ENCODE peak calls at places on chromosomes 12 and 14, in five cellular contexts. R is GM12878, P is upper lobe of right lung, S is caudate nucleus, Y is aorta. U is an unnamed sample.

GRCh38 chr14:70188608-70189540 is at the start of gene SLC8A3:
- DNase-seq in R (no peak), P (peak), S (no peak), Y (peak), U (peak)

GRCh38 chr12:67085699-67086098 is 183.5 kb upstream of the CAND1 start:
- DNase-seq in R (no peak), P (no peak), S (no peak), Y (no peak), U (no peak)

GRCh38 chr12:73731658-73732057 is 806.0 kb upstream of the ATXN7L3B start:
- DNase-seq in R (no peak), P (no peak), S (no peak), Y (no peak), U (no peak)

GRCh38 chr12:66740257-66740656 is 61.4 kb upstream of the GRIP1 start:
- DNase-seq in R (no peak), P (no peak), S (no peak), Y (no peak), U (no peak)

GRCh38 chr14:57982802-57983201 is 116.9 kb upstream of the SLC35F4 start:
- DNase-seq in R (no peak), P (peak), S (no peak), Y (no peak), U (no peak)

GRCh38 chr12:124995200-124995961 is 1.9 kb downstream of the BRI3BP start:
- DNase-seq in R (peak), P (no peak), S (no peak), Y (no peak), U (no peak)

GRCh38 chr12:130683811-130684210 is 32.3 kb downstream of the RIMBP2 start:
- DNase-seq in R (no peak), P (no peak), S (no peak), Y (no peak), U (no peak)

GRCh38 chr12:44876554-44877275 is 600 bp upstream of the NELL2 start:
- DNase-seq in R (no peak), P (peak), S (no peak), Y (peak), U (no peak)

GRCh38 chr14:106459971-106460730 is 933.8 kb downstream of the TMEM121 start:
- DNase-seq in R (no peak), P (no peak), S (no peak), Y (no peak), U (no peak)

GRCh38 chr12:90978117-90978770 is 23.3 kb upstream of the CCER1 start:
- DNase-seq in R (peak), P (no peak), S (no peak), Y (no peak), U (no peak)

GRCh38 chr14:91193069-91193468 is 51.4 kb downstream of the GPR68 start:
- DNase-seq in R (no peak), P (no peak), S (no peak), Y (peak), U (no peak)

GRCh38 chr12:12207746-12208145 is 59.1 kb downstream of the LRP6 start:
- DNase-seq in R (no peak), P (no peak), S (no peak), Y (no peak), U (no peak)

GRCh38 chr12:43309845-43310405 is 242.1 kb downstream of the ADAMTS20 start:
- DNase-seq in R (no peak), P (no peak), S (no peak), Y (no peak), U (no peak)

GRCh38 chr14:102086346-102086971 is 385 bp downstream of the HSP90AA1 start:
- DNase-seq in R (no peak), P (no peak), S (no peak), Y (peak), U (no peak)

GRCh38 chr12:122871851-122872785 is 23.8 kb downstream of the VPS37B start:
- DNase-seq in R (peak), P (no peak), S (no peak), Y (peak), U (no peak)

GRCh38 chr12:72586456-72586855 is 314.3 kb downstream of the TRHDE start:
- DNase-seq in R (no peak), P (no peak), S (no peak), Y (no peak), U (no peak)

GRCh38 chr14:72664651-72665050 is 229.2 kb downstream of the DPF3 start:
- DNase-seq in R (no peak), P (no peak), S (no peak), Y (no peak), U (no peak)

GRCh38 chr12:100733817-100734593 is 60.6 kb upstream of the ANO4 start:
- DNase-seq in R (no peak), P (no peak), S (no peak), Y (no peak), U (no peak)

GRCh38 chr12:8581098-8581784 is 31.4 kb downstream of the AICDA start:
- DNase-seq in R (no peak), P (no peak), S (no peak), Y (no peak), U (no peak)

GRCh38 chr14:51035611-51036192 is 59.2 kb downstream of the TRIM9 start:
- DNase-seq in R (no peak), P (no peak), S (no peak), Y (no peak), U (no peak)

GRCh38 chr12:124844411-124845397 is 19.0 kb downstream of the SCARB1 start:
- DNase-seq in R (no peak), P (no peak), S (no peak), Y (no peak), U (no peak)

GRCh38 chr14:73424453-73424852 is 33.9 kb downstream of the NUMB start:
- DNase-seq in R (no peak), P (no peak), S (no peak), Y (no peak), U (no peak)

GRCh38 chr14:54529811-54530210 is 20.1 kb downstream of the CGRRF1 start:
- DNase-seq in R (no peak), P (no peak), S (no peak), Y (no peak), U (no peak)

GRCh38 chr12:68270358-68270757 is 17.0 kb upstream of the IL22 start:
- DNase-seq in R (no peak), P (no peak), S (no peak), Y (no peak), U (no peak)

GRCh38 chr12:4849024-4849594 is 60.6 kb upstream of the KCNA1 start:
- DNase-seq in R (no peak), P (no peak), S (no peak), Y (no peak), U (no peak)

GRCh38 chr12:11158885-11159444 is 12.0 kb upstream of the SMIM10L1 start:
- DNase-seq in R (no peak), P (no peak), S (no peak), Y (no peak), U (no peak)

GRCh38 chr12:71865166-71865713 is 25.7 kb downstream of the TBC1D15 start:
- DNase-seq in R (no peak), P (no peak), S (no peak), Y (peak), U (no peak)

GRCh38 chr12:126193190-126193589 is 1128.0 kb downstream of the AACS start:
- DNase-seq in R (no peak), P (no peak), S (no peak), Y (no peak), U (no peak)

GRCh38 chr12:5882511-5883185 is 62.4 kb downstream of the ANO2 start:
- DNase-seq in R (no peak), P (no peak), S (no peak), Y (no peak), U (peak)

GRCh38 chr14:20855652-20856291 is 35.4 kb upstream of the RNASE3 start:
- DNase-seq in R (peak), P (no peak), S (no peak), Y (no peak), U (no peak)

GRCh38 chr14:39174560-39175444 is at the start of gene PNN:
- DNase-seq in R (peak), P (peak), S (peak), Y (peak), U (peak)

DNA sequence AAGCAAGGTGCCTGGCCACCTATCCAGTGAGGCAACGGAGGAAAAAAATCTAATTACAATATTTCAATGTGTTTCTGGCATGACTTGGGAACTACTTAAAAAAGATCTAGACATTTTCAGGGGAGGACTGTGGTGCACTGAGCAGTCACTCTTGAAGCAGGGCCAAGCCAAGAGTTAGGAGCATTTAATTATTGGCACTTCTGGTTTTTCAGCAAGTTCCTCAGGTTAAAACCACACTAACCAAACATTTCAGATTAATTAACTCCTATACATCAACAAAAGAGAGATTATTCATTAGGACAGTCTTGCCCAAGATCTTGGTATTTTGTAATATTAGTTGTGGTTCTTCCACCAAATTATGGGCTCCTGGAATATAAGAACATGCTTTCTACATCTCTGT is 25.6 kb downstream of the PRKAB1 start:
- DNase-seq in R (no peak), P (no peak), S (no peak), Y (no peak), U (no peak)
- H3K27ac ChIP-seq in R (no peak), P (peak), S (peak), Y (no peak), U (no peak)

DNA sequence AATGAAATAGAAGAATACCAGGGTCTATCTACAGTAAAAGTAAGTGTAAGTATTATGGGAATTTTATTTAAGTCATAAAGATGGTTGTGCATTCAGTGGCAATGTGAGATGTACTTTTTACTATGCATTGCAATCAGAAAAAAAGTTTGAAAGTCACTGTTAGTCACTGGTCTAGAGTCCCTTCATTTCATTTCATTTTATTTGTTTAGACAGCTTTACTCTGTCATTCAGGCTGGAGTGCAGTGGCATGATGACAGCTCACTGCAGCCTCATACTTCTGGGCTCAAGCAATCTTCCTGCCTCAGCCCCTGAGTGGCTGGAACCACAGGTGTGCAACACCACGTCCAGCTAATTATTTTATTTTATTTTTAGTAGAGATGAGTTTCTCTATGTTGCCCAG is 42.6 kb downstream of the TGFB3 start:
- DNase-seq in R (no peak), P (no peak), S (no peak), Y (no peak), U (no peak)
- H3K27ac ChIP-seq in R (no peak), P (no peak), S (no peak), Y (no peak), U (no peak)

GRCh38 chr14:104972301-104973211 is 5.6 kb downstream of the AHNAK2 start:
- DNase-seq in R (no peak), P (peak), S (no peak), Y (peak), U (no peak)

GRCh38 chr14:104969741-104970230 is 8.4 kb downstream of the AHNAK2 start:
- DNase-seq in R (no peak), P (no peak), S (no peak), Y (no peak), U (no peak)

GRCh38 chr14:104968541-104969401 is 9.4 kb downstream of the AHNAK2 start:
- DNase-seq in R (no peak), P (no peak), S (no peak), Y (no peak), U (no peak)

GRCh38 chr14:104971447-104972240 is 6.5 kb downstream of the AHNAK2 start:
- DNase-seq in R (no peak), P (no peak), S (no peak), Y (no peak), U (no peak)

DNA sequence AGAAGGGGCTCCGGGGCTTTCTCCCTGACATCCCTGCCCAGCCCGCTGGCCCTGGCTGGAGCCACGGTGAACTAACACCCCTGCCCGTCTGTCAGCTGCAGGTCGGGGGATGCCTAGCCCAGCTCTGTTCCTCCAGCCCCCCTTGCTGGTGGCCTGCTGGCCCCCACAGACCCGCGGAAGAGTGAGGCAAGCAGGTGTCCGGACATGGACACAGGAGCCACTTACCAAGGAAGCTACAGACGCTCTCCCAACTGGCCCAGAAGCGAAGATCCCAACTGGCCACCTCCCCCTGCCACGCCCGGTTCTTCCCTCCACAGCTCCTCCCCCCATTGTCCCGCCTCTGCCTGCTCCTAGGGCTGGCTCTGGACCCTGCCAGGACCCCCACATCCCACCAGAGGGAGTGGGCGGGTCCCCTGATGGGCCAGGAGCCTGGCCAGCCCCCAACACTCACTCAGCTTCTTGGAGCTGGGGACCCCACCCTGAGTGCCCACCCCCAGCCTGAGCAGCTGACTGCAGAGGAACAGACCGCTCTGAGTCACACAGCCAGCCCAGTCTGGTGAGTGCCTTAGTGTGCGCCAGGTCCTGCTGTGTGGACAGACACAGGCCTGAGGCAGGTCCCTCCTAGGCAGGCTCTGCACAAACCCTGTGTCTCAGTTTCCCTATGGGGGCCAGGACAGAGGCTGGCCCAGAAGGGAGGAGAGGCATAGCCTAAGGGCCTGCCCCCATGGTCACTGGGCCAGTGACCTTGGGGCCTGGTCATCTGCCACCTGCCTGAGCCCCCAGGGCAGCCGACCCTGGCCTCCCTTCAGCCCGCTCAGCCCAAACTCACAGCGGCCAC is 7.7 kb downstream of the AHNAK2 start:
- DNase-seq in R (no peak), P (no peak), S (no peak), Y (peak), U (no peak)
- H3K27ac ChIP-seq in R (no peak), P (peak), S (no peak), Y (no peak), U (peak)

DNA sequence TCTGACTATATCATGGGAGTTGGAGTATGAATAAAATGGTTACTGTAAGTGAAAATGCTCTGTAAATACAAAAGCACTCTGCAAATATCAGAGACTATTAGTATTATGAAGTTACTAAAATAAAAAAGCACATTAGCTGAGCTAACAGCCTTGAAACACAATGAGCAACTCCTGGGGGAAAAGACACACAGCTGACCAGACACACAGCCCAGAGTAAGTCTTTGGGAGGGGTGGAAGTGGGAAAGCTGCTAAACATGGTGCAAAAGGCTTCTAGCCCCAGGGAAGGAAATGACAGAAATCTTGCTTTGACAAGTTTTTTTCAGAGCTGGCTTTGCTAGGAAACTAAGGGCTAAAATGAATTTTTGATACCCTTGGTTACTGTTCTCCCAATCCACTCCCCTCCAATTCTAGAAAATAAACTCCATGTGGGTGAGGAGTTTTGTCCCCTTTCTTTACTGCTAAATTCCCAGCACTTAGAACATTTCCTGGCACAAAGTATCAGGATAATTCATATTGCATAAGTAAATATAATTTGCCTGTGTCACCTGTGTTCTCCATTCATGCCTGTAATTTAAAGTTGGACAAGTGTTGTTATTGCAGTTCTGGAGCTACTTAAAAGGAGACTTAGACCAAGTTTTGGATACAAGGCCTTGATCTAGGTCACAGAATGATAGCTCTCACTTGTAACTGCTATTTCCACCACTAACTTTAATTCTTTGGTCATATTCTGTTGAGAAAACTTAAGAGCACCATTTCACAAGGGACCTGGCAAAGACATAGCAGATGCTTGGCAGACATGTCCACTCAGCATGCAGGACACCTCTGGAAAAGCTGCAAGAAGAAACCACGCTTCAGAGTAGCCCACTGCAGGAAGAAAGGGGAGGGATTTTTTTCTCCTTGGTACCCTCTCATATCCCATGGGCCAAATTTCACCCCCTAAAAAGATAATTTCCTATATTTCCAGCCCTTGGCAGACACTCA is 19.0 kb upstream of the RAB3IP start:
- DNase-seq in R (no peak), P (no peak), S (no peak), Y (no peak), U (no peak)
- H3K27ac ChIP-seq in R (no peak), P (no peak), S (no peak), Y (no peak), U (no peak)

GRCh38 chr12:50734409-50735263 is 29.3 kb upstream of the ATF1 start:
- DNase-seq in R (no peak), P (no peak), S (no peak), Y (no peak), U (no peak)

GRCh38 chr12:50728841-50729240 is 35.1 kb upstream of the ATF1 start:
- DNase-seq in R (no peak), P (no peak), S (no peak), Y (no peak), U (no peak)

GRCh38 chr12:50733720-50734119 is 30.2 kb upstream of the ATF1 start:
- DNase-seq in R (no peak), P (no peak), S (no peak), Y (no peak), U (no peak)

GRCh38 chr12:50728417-50728816 is 35.5 kb upstream of the ATF1 start:
- DNase-seq in R (no peak), P (no peak), S (no peak), Y (no peak), U (no peak)

GRCh38 chr12:50732591-50732990 is 31.3 kb upstream of the ATF1 start:
- DNase-seq in R (no peak), P (no peak), S (no peak), Y (no peak), U (no peak)
- H3K27ac ChIP-seq in R (no peak), P (no peak), S (no peak), Y (no peak), U (no peak)

DNA sequence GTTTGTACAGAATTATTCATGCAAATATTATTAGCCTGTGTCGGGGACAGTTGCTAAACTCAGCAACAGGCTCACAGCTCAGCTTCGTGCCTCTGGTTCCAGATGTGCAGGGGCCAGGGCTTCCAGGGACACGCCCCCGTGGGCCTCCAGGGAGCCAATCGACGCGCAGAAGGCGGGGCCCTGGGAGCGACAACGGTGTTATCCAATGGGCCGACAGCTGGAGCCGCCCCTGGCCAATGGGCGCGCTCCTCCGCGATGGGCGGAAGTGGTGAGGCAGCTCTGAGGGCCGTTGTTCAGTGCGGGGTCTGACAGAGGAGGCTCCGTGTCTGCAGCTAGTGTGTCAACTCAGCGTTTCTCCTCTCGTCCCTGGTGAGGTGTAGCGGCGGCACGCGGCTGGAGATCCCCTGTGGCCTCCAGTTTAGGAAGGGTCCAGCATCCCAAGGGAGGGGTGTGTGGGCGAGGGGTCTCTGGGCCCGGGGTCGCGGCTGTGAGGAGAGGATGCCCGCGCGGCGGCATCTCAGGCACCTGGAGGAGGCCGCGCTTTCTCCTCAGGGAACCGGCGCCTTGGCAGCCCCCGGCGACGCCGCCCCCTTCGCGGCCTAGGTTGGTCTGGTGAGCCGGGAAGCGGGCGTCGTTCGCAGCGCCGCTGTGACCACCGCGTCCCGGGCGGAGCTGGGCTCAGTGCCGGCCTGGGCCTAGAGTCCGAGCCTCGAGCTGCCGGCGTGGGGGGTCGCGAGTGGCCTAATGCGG is at the start of gene TRAFD1:
- DNase-seq in R (peak), P (peak), S (peak), Y (peak), U (peak)
- H3K27ac ChIP-seq in R (peak), P (peak), S (peak), Y (no peak), U (peak)

GRCh38 chr12:128811806-128812205 is 12.0 kb downstream of the SLC15A4 start:
- DNase-seq in R (no peak), P (no peak), S (no peak), Y (no peak), U (no peak)

GRCh38 chr12:128815779-128816642 is 7.7 kb downstream of the SLC15A4 start:
- DNase-seq in R (no peak), P (no peak), S (no peak), Y (no peak), U (no peak)

GRCh38 chr12:128814411-128815261 is 9.1 kb downstream of the SLC15A4 start:
- DNase-seq in R (no peak), P (no peak), S (no peak), Y (no peak), U (no peak)

GRCh38 chr12:128813392-128813791 is 10.4 kb downstream of the SLC15A4 start:
- DNase-seq in R (no peak), P (no peak), S (no peak), Y (no peak), U (no peak)

GRCh38 chr12:128813883-128814282 is 9.9 kb downstream of the SLC15A4 start:
- DNase-seq in R (no peak), P (no peak), S (no peak), Y (no peak), U (no peak)
- H3K27ac ChIP-seq in R (peak), P (no peak), S (no peak), Y (peak), U (peak)